ENCODE peak calls at places on chromosomes 7 and 10, in six cellular contexts. W, U, X, B, P and L are unnamed samples.

GRCh38 chr10:99756158-99756557 is 24.1 kb downstream of the CUTC start:
- DNase-seq in P (no peak), U (no peak), X (no peak), W (no peak), B (no peak), L (no peak)

GRCh38 chr10:35335718-35336083 is 608 bp upstream of the CCNY start:
- DNase-seq in U (no peak), B (no peak), W (no peak), P (no peak), X (no peak), L (no peak)

GRCh38 chr10:114649217-114649906 is 8.7 kb downstream of the ABLIM1 start:
- DNase-seq in U (no peak), W (no peak), B (no peak), X (no peak), P (no peak), L (no peak)

GRCh38 chr10:101238732-101239105 is 9.5 kb upstream of the LBX1 start:
- DNase-seq in P (no peak), B (no peak), U (no peak), W (no peak), X (no peak), L (no peak)

GRCh38 chr7:157576415-157576814 is 239.6 kb downstream of the DNAJB6 start:
- DNase-seq in P (no peak), W (no peak), X (no peak), B (peak; percentile 73), U (peak; percentile 30), L (no peak)

GRCh38 chr10:102287991-102288390 is 42.7 kb downstream of the GBF1 start:
- DNase-seq in U (no peak), W (no peak), B (no peak), X (no peak), P (no peak), L (no peak)

GRCh38 chr10:126049741-126050140 is 153.4 kb downstream of the FANK1 start:
- DNase-seq in W (no peak), X (no peak), U (peak; percentile 58), B (no peak), P (peak; percentile 50), L (no peak)

GRCh38 chr10:63132651-63133055 is 475 bp upstream of the NRBF2 start:
- DNase-seq in X (no peak), U (no peak), B (no peak), P (no peak), W (no peak), L (no peak)

GRCh38 chr10:131126321-131127121 is 185.0 kb downstream of the TCERG1L start:
- DNase-seq in P (no peak), U (no peak), W (no peak), X (no peak), B (no peak), L (no peak)

GRCh38 chr7:137469191-137469811 is 125.8 kb upstream of the PTN start:
- DNase-seq in X (no peak), B (no peak), W (no peak), P (no peak), U (no peak), L (no peak)

GRCh38 chr10:19212590-19212989 is 164.0 kb downstream of the MALRD1 start:
- DNase-seq in X (no peak), U (no peak), W (no peak), B (no peak), P (no peak), L (no peak)

GRCh38 chr10:22662693-22663330 is 51.6 kb downstream of the PIP4K2A start:
- DNase-seq in U (no peak), B (no peak), P (no peak), X (no peak), W (no peak), L (no peak)

GRCh38 chr7:7820939-7821338 is 102.5 kb upstream of the RPA3 start:
- DNase-seq in P (no peak), U (no peak), B (no peak), W (no peak), X (peak; percentile 77), L (peak; percentile 51)

GRCh38 chr10:59607971-59608370 is 101.7 kb downstream of the SLC16A9 start:
- DNase-seq in U (no peak), W (no peak), B (no peak), X (no peak), P (no peak), L (no peak)

GRCh38 chr10:130904676-130905075 is 406.8 kb downstream of the TCERG1L start:
- DNase-seq in B (peak; percentile 43), X (no peak), P (no peak), U (no peak), W (no peak), L (no peak)

GRCh38 chr10:24858244-24858907 is 94.0 kb downstream of the PRTFDC1 start:
- DNase-seq in U (peak; percentile 28), B (no peak), P (no peak), X (no peak), W (no peak), L (no peak)

GRCh38 chr7:78542981-78543380 is 744.4 kb downstream of the PHTF2 start:
- DNase-seq in U (no peak), B (no peak), P (no peak), W (no peak), X (no peak), L (no peak)

GRCh38 chr7:9241826-9242225 is 808.4 kb downstream of the NXPH1 start:
- DNase-seq in U (no peak), W (no peak), P (no peak), X (no peak), B (no peak), L (no peak)

GRCh38 chr10:131726460-131726861 is 174.3 kb upstream of the PPP2R2D start:
- DNase-seq in X (no peak), U (peak; percentile 67), B (peak; percentile 45), P (peak; percentile 55), W (no peak), L (no peak)

GRCh38 chr7:121739465-121739864 is 133.5 kb upstream of the PTPRZ1 start:
- DNase-seq in U (no peak), B (no peak), X (no peak), W (no peak), P (no peak), L (no peak)

GRCh38 chr10:78384021-78384420 is 350.4 kb downstream of the RPS24 start:
- DNase-seq in X (no peak), B (no peak), U (no peak), P (no peak), W (no peak), L (no peak)

GRCh38 chr7:4837814-4838625 is 23.8 kb downstream of the PAPOLB start:
- DNase-seq in X (no peak), U (no peak), B (no peak), W (no peak), P (no peak), L (no peak)

GRCh38 chr7:1026721-1027151 is 17.6 kb upstream of the GPR146 start:
- DNase-seq in B (no peak), X (no peak), U (no peak), W (no peak), P (no peak), L (no peak)
- H3K4me3 ChIP-seq in B (no peak overlapping the region), X (peak overlapping the region; percentile 99), U (no peak overlapping the region), W (no peak overlapping the region), P (peak overlapping the region; percentile 94), L (peak overlapping the region; percentile 74)

GRCh38 chr7:1651897-1652296 is 18.2 kb upstream of the ELFN1 start:
- DNase-seq in B (no peak), X (no peak), W (no peak), U (peak; percentile 17), P (no peak), L (no peak)

GRCh38 chr7:1649751-1650326 is 20.2 kb upstream of the ELFN1 start:
- DNase-seq in W (no peak), X (no peak), P (peak; percentile 5), B (no peak), U (peak; percentile 11), L (no peak)

GRCh38 chr7:1651031-1651446 is 19.0 kb upstream of the ELFN1 start:
- DNase-seq in U (no peak), X (no peak), P (no peak), B (no peak), W (no peak), L (no peak)

GRCh38 chr7:1647961-1648631 is 22.0 kb upstream of the ELFN1 start:
- DNase-seq in U (peak; percentile 91), W (no peak), P (peak; percentile 82), B (no peak), X (no peak), L (no peak)

GRCh38 chr7:1650363-1651030 is 19.6 kb upstream of the ELFN1 start:
- DNase-seq in U (peak; percentile 23), P (peak; percentile 10), W (no peak), X (no peak), B (no peak), L (no peak)
- TF ChIP-seq CTCF in U (no peak), P (no peak), W (no peak), X (no peak), B (no peak), L (no peak)

GRCh38 chr7:139482662-139483466 is 609 bp downstream of the KLRG2 start:
- DNase-seq in P (no peak), U (no peak), X (no peak), B (no peak), W (no peak), L (peak; percentile 44)

GRCh38 chr7:139492293-139492692 is 8.8 kb upstream of the KLRG2 start:
- DNase-seq in W (no peak), B (no peak), U (no peak), P (no peak), X (no peak), L (no peak)

GRCh38 chr7:139487366-139488080 is 4.0 kb upstream of the KLRG2 start:
- DNase-seq in B (no peak), U (no peak), X (no peak), W (no peak), P (no peak), L (no peak)

GRCh38 chr7:139490130-139490529 is 6.7 kb upstream of the KLRG2 start:
- DNase-seq in U (no peak), P (no peak), X (no peak), W (no peak), B (no peak), L (no peak)

DNA sequence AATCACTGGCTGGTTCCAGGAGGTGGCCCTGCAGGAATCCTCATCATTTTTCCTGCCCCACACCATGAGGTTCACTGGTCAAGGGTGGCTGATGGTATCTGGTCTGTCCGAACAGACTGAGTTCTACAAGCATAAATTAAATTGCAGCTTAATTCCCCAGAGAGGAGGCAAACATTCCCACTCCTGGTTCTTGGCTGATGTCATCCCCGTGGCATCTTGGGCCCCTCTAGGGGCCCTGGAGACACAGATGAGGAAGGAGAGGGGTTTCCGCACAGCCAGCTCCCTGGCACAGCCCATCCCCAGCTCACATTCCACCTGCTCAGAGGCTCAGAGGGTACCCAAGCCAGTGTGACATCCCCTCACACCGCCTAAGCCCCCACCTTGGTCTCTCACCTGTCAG is 5.3 kb upstream of the KLRG2 start:
- DNase-seq in B (no peak), U (no peak), X (no peak), P (no peak), W (no peak), L (no peak)
- H3K27me3 ChIP-seq in B (peaks cover 2% of the 10 kb centered on the region), U (peaks cover 2% of the 10 kb centered on the region), X (no peaks in the 10 kb centered on the region), P (peaks cover 67% of the 10 kb centered on the region), W (no peaks in the 10 kb centered on the region), L (no peaks in the 10 kb centered on the region)

DNA sequence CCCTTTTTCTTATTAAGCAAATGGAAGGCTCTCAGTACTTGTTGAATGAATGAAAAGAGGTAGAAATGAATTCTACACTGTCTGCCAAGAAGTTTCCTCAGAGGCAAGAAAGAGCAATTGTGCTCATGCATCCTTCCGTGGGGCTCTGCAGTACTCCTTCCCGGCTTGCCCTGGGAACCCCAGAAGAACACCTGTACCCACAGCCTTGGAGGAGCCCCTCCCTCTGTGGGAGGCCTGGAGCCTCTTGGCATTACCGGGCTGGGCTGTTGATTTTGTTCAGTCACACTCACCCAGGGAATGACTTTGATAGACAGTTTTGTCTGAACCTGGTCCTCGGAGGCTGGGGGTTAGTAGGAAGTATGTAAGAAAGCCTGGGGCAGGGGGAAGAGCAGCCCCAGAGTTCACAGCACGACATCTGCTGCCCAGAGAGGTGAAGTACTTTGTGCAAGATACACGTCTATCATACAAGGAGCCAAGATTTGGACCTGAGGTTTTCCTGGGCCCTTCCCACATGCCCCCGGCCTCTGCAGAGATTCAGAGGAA is 134.8 kb upstream of the GDF10 start:
- DNase-seq in U (no peak), B (no peak), W (no peak), P (no peak), X (no peak), L (no peak)
- H3K4me3 ChIP-seq in U (no peak overlapping the region), B (peak overlapping the region; percentile 73), W (peak overlapping the region; percentile 29), P (peak overlapping the region; percentile 48), X (no peak overlapping the region), L (no peak overlapping the region)